ENCODE peak calls at places on chromosome 21, in nine cellular contexts. V, Z, I, P, M, A, S, G and C are unnamed samples.

GRCh38 chr21:15749045-15749867 is 19.5 kb downstream of the USP25 start:
- DNase-seq in V (no peak), G (no peak), I (no peak), M (no peak), S (no peak), A (no peak), P (no peak), Z (no peak), C (no peak)

GRCh38 chr21:17050156-17050555 is 462.7 kb upstream of the CXADR start:
- DNase-seq in V (no peak), Z (no peak), S (no peak), M (no peak), G (no peak), I (no peak), A (no peak), P (no peak), C (no peak)

GRCh38 chr21:37257967-37258877 is 8.9 kb downstream of the VPS26C start:
- DNase-seq in G (peak), Z (peak), A (peak), M (peak), V (no peak), I (peak), P (peak), S (peak), C (peak)

GRCh38 chr21:41813226-41813625 is 46.4 kb upstream of the RIPK4 start:
- DNase-seq in I (no peak), A (no peak), Z (no peak), V (no peak), S (no peak), P (no peak), M (no peak), G (no peak), C (no peak)

GRCh38 chr21:14690886-14691285 is 144.8 kb upstream of the SAMSN1 start:
- DNase-seq in G (no peak), S (peak), V (no peak), M (no peak), A (no peak), I (no peak), Z (peak), P (no peak), C (no peak)

GRCh38 chr21:44415073-44416025 is 40.0 kb upstream of the LRRC3 start:
- DNase-seq in I (peak), A (no peak), Z (peak), G (no peak), M (no peak), V (no peak), P (no peak), S (no peak), C (no peak)

GRCh38 chr21:26587621-26588260 is 14.7 kb upstream of the CYYR1 start:
- DNase-seq in S (peak), A (no peak), Z (no peak), I (no peak), G (no peak), M (peak), P (no peak), V (no peak), C (no peak)

GRCh38 chr21:20882462-20883415 is 115.5 kb upstream of the NCAM2 start:
- DNase-seq in M (peak), S (peak), G (no peak), Z (peak), A (no peak), V (no peak), P (no peak), I (no peak), C (peak)

GRCh38 chr21:41186763-41187536 is 19.0 kb downstream of the BACE2 start:
- DNase-seq in V (no peak), I (no peak), M (peak), S (no peak), G (no peak), P (no peak), Z (no peak), A (no peak), C (no peak)

GRCh38 chr21:44603109-44603875 is 2.9 kb downstream of the KRTAP10-7 start:
- DNase-seq in Z (no peak), S (no peak), I (no peak), G (no peak), A (no peak), M (no peak), V (no peak), P (no peak), C (no peak)

GRCh38 chr21:46041183-46041582 is 56.7 kb upstream of the COL6A2 start:
- DNase-seq in G (no peak), P (no peak), Z (no peak), S (no peak), A (no peak), I (no peak), V (no peak), M (no peak), C (no peak)

GRCh38 chr21:33121715-33122475 is 52.0 kb downstream of the OLIG1 start:
- DNase-seq in I (no peak), G (no peak), P (no peak), Z (peak), S (peak), A (no peak), M (peak), V (no peak), C (peak)

GRCh38 chr21:42833439-42833815 is 45.9 kb downstream of the WDR4 start:
- DNase-seq in I (peak), V (no peak), S (no peak), A (peak), Z (peak), M (peak), P (no peak), G (no peak), C (peak)

GRCh38 chr21:36994501-36995189 is 11.9 kb upstream of the RIPPLY3 start:
- DNase-seq in P (no peak), M (no peak), Z (no peak), S (peak), I (peak), V (no peak), G (no peak), A (no peak), C (no peak)

GRCh38 chr21:31732891-31733520 is 1.1 kb upstream of the SCAF4 start:
- DNase-seq in A (peak), Z (peak), I (peak), M (peak), S (peak), P (no peak), G (no peak), V (no peak), C (peak)

GRCh38 chr21:33873116-33873515 is 42.5 kb downstream of the ATP5PO start:
- DNase-seq in A (no peak), S (no peak), P (no peak), M (no peak), G (no peak), I (no peak), V (no peak), Z (no peak), C (no peak)

GRCh38 chr21:25639167-25639921 is at the start of gene JAM2:
- DNase-seq in G (no peak), S (peak), V (no peak), A (peak), Z (peak), I (peak), M (no peak), P (peak), C (peak)

GRCh38 chr21:45264146-45264918 is 23.4 kb downstream of the POFUT2 start:
- DNase-seq in M (no peak), V (no peak), I (no peak), S (no peak), G (no peak), Z (peak), A (no peak), P (no peak), C (no peak)

GRCh38 chr21:29145354-29145782 is 14.9 kb downstream of the MAP3K7CL start:
- DNase-seq in G (no peak), V (peak), I (no peak), A (peak), M (peak), P (no peak), Z (no peak), S (peak), C (no peak)

GRCh38 chr21:25911730-25912401 is 177.1 kb downstream of the GABPA start:
- DNase-seq in G (no peak), M (no peak), A (no peak), I (no peak), S (no peak), P (no peak), Z (no peak), V (no peak), C (no peak)

GRCh38 chr21:45506241-45506817 is 35.9 kb downstream of the SLC19A1 start:
- DNase-seq in A (no peak), I (no peak), S (no peak), V (no peak), P (no peak), G (no peak), Z (no peak), M (no peak), C (no peak)

GRCh38 chr21:32753818-32754610 is 17.5 kb downstream of the PAXBP1 start:
- DNase-seq in V (no peak), M (peak), A (no peak), I (no peak), Z (no peak), G (no peak), P (no peak), S (no peak), C (no peak)

GRCh38 chr21:15730484-15731242 is 881 bp downstream of the USP25 start:
- DNase-seq in I (no peak), S (no peak), M (peak), A (peak), G (no peak), V (no peak), P (no peak), Z (no peak), C (peak)